ENCODE peak calls at places on chromosomes 13 and 19, in six cellular contexts. One of them, this sample, is unnamed.

GRCh38 chr13:109381546-109382180 is 404.7 kb downstream of the IRS2 start:
- DNase-seq in HepG2: no peak
- DNase-seq in GM12878: no peak
- DNase-seq in GM12891: no peak
- DNase-seq in H1: no peak
- DNase-seq in K562: no peak
- DNase-seq in this sample: no peak

GRCh38 chr19:49456351-49456750 is 3.3 kb downstream of the ALDH16A1 start:
- DNase-seq in HepG2: no peak
- DNase-seq in GM12878: no peak
- DNase-seq in GM12891: no peak
- DNase-seq in H1: no peak
- DNase-seq in K562: no peak
- DNase-seq in this sample: no peak

GRCh38 chr13:39209731-39210633 is 171.7 kb downstream of the NHLRC3 start:
- DNase-seq in HepG2: no peak
- DNase-seq in GM12878: no peak
- DNase-seq in GM12891: no peak
- DNase-seq in H1: no peak
- DNase-seq in K562: no peak
- DNase-seq in this sample: no peak

GRCh38 chr19:57934820-57935665 is at the start of gene ZNF418:
- DNase-seq in HepG2: no peak
- DNase-seq in GM12878: peak
- DNase-seq in GM12891: no peak
- DNase-seq in H1: peak
- DNase-seq in K562: peak
- DNase-seq in this sample: no peak

GRCh38 chr13:51721485-51721884 is 82.5 kb downstream of the DHRS12 start:
- DNase-seq in HepG2: no peak
- DNase-seq in GM12878: peak
- DNase-seq in GM12891: no peak
- DNase-seq in H1: no peak
- DNase-seq in K562: no peak
- DNase-seq in this sample: no peak

GRCh38 chr19:11013771-11014170 is 52.9 kb downstream of the SMARCA4 start:
- DNase-seq in HepG2: no peak
- DNase-seq in GM12878: no peak
- DNase-seq in GM12891: no peak
- DNase-seq in H1: no peak
- DNase-seq in K562: no peak
- DNase-seq in this sample: no peak

GRCh38 chr19:16920816-16921529 is 32.2 kb downstream of the F2RL3 start:
- DNase-seq in HepG2: no peak
- DNase-seq in GM12878: no peak
- DNase-seq in GM12891: no peak
- DNase-seq in H1: no peak
- DNase-seq in K562: peak
- DNase-seq in this sample: no peak

GRCh38 chr13:102555914-102556553 is 40.8 kb upstream of the TPP2 start:
- DNase-seq in HepG2: peak
- DNase-seq in GM12878: no peak
- DNase-seq in GM12891: peak
- DNase-seq in H1: no peak
- DNase-seq in K562: peak
- DNase-seq in this sample: no peak

GRCh38 chr19:44752816-44753618 is 4.5 kb downstream of the BCL3 start:
- DNase-seq in HepG2: peak
- DNase-seq in GM12878: peak
- DNase-seq in GM12891: peak
- DNase-seq in H1: no peak
- DNase-seq in K562: peak
- DNase-seq in this sample: peak
- TF ChIP-seq POLR2AphosphoS5 in HepG2: no peak
- TF ChIP-seq POLR2AphosphoS5 in GM12878: peak
- TF ChIP-seq POLR2AphosphoS5 in GM12891: peak
- TF ChIP-seq POLR2AphosphoS5 in H1: no peak
- TF ChIP-seq POLR2AphosphoS5 in K562: peak
- TF ChIP-seq POLR2AphosphoS5 in this sample: peak

GRCh38 chr19:38413416-38413815 is 10.5 kb downstream of the FAM98C start:
- DNase-seq in HepG2: no peak
- DNase-seq in GM12878: no peak
- DNase-seq in GM12891: no peak
- DNase-seq in H1: no peak
- DNase-seq in K562: no peak
- DNase-seq in this sample: no peak

GRCh38 chr19:38417146-38417543 is 8.9 kb downstream of the RASGRP4 start:
- DNase-seq in HepG2: no peak
- DNase-seq in GM12878: no peak
- DNase-seq in GM12891: no peak
- DNase-seq in H1: no peak
- DNase-seq in K562: no peak
- DNase-seq in this sample: no peak

GRCh38 chr19:38421856-38422255 is 4.2 kb downstream of the RASGRP4 start:
- DNase-seq in HepG2: no peak
- DNase-seq in GM12878: no peak
- DNase-seq in GM12891: no peak
- DNase-seq in H1: no peak
- DNase-seq in K562: no peak
- DNase-seq in this sample: no peak

GRCh38 chr19:38420935-38421334 is 5.1 kb downstream of the RASGRP4 start:
- DNase-seq in HepG2: no peak
- DNase-seq in GM12878: no peak
- DNase-seq in GM12891: no peak
- DNase-seq in H1: no peak
- DNase-seq in K562: no peak
- DNase-seq in this sample: no peak

DNA sequence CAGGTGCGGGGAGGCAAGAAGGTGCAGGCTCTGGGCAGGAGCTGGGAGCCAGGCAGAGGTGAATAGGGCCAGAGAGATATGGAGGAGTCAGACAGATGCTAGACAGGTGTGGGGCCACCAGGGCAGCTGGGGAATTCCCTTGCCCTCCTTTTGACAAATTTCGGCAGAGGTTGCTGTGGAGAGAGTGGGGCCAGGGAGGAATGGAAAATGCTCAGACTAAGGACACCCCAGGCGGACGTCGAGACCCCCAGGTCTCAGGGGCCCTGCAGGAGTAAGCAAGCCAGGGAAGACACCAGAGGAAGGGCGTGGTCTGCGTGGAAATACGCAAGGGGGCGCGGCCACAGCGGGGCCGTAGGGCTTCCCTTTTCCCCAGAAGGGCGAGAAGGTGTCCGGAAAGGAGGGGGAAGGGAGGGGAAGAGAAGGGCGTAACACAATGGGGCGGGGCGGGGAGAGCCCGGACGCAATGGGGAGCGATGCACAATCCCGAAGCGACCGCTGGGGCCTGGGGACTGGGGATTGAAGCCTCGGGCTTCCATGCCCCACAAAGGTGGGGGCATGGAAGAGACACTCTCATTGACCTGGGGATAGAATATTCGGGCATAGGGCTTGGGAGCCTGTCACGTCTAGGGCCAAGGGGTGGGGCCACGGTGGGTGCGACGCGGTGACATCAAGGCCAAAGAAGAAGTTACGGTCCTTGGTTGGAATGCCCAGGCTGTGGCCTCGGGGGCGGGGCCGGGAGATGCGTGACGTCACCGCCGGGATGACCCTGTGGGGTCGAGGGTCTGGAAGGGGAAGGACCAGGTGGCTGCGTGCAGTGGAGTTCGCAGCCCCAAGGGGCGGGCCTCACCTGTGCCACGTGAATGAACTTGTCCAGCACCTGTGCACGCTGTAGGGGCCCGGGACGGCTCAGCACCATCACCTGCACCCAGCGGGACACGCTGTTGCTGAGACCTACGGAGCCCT is 8.2 kb downstream of the RASGRP4 start:
- DNase-seq in HepG2: no peak
- DNase-seq in GM12878: no peak
- DNase-seq in GM12891: peak
- DNase-seq in H1: no peak
- DNase-seq in K562: peak
- DNase-seq in this sample: peak
- TF ChIP-seq TAF1 in HepG2: no peak
- TF ChIP-seq TAF1 in GM12878: no peak
- TF ChIP-seq TAF1 in GM12891: no peak
- TF ChIP-seq TAF1 in H1: no peak
- TF ChIP-seq TAF1 in K562: no peak
- TF ChIP-seq TAF1 in this sample: no peak

GRCh38 chr19:52660981-52661380 is 22.8 kb upstream of the ZNF83 start:
- DNase-seq in HepG2: no peak
- DNase-seq in GM12878: no peak
- DNase-seq in GM12891: no peak
- DNase-seq in H1: no peak
- DNase-seq in K562: no peak
- DNase-seq in this sample: no peak

GRCh38 chr19:52665047-52665446 is 26.9 kb upstream of the ZNF83 start:
- DNase-seq in HepG2: no peak
- DNase-seq in GM12878: no peak
- DNase-seq in GM12891: no peak
- DNase-seq in H1: no peak
- DNase-seq in K562: peak
- DNase-seq in this sample: no peak

GRCh38 chr19:52664461-52664860 is 26.3 kb upstream of the ZNF83 start:
- DNase-seq in HepG2: no peak
- DNase-seq in GM12878: no peak
- DNase-seq in GM12891: no peak
- DNase-seq in H1: no peak
- DNase-seq in K562: peak
- DNase-seq in this sample: no peak

GRCh38 chr19:52665529-52665928 is 27.4 kb upstream of the ZNF83 start:
- DNase-seq in HepG2: no peak
- DNase-seq in GM12878: no peak
- DNase-seq in GM12891: no peak
- DNase-seq in H1: no peak
- DNase-seq in K562: peak
- DNase-seq in this sample: no peak

DNA sequence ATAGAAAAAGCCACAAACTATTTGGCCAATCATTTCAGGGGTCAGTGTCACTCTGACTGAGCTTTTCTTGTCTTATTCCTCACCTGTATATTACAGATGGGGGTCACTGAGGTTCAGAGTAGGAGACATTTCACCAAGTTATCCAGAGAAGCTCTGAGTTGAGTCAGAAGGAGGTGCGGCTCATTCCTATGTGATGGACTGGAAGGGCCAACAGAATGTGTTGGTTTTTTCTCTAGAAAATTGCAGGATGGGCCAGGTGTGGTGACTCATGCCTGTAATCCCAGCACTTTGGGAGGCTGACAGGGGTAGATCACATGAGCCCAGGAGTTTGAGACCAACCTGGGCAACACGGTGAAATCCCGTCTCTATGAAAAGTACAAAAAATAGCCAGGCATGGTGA is 24.5 kb upstream of the ZNF83 start:
- DNase-seq in HepG2: no peak
- DNase-seq in GM12878: no peak
- DNase-seq in GM12891: no peak
- DNase-seq in H1: no peak
- DNase-seq in K562: no peak
- DNase-seq in this sample: no peak
- TF ChIP-seq POLR2A in HepG2: no peak
- TF ChIP-seq POLR2A in GM12878: no peak
- TF ChIP-seq POLR2A in GM12891: no peak
- TF ChIP-seq POLR2A in H1: no peak
- TF ChIP-seq POLR2A in K562: no peak
- TF ChIP-seq POLR2A in this sample: no peak

GRCh38 chr13:94739235-94739634 is 26.9 kb upstream of the SOX21 start:
- DNase-seq in HepG2: no peak
- DNase-seq in GM12878: no peak
- DNase-seq in GM12891: no peak
- DNase-seq in H1: no peak
- DNase-seq in K562: no peak
- DNase-seq in this sample: no peak
- TF ChIP-seq POLR2AphosphoS5 in HepG2: no peak
- TF ChIP-seq POLR2AphosphoS5 in GM12878: no peak
- TF ChIP-seq POLR2AphosphoS5 in GM12891: no peak
- TF ChIP-seq POLR2AphosphoS5 in H1: no peak
- TF ChIP-seq POLR2AphosphoS5 in K562: no peak
- TF ChIP-seq POLR2AphosphoS5 in this sample: no peak

DNA sequence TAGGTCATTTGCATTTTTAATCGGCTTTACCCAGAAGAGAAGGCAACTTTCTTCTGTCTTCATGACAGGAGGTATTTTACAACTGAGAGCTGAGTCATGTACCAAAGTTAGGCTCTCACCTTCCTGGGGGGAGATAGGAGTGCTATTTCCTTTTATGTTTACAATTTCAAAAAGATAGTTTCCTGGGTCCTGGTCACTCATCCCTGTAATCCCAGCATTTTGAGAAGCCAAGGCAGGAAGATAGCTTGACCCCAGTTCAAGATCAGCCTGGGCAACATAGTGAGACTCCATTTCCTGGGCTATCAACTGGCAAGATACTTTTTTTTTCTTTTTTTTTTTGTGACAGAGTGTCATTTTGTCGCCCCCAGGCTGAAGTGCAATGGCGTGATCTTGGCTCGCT is 7.6 kb downstream of the LYPD3 start:
- DNase-seq in HepG2: no peak
- DNase-seq in GM12878: no peak
- DNase-seq in GM12891: no peak
- DNase-seq in H1: no peak
- DNase-seq in K562: peak
- DNase-seq in this sample: no peak
- TF ChIP-seq TAF1 in HepG2: no peak
- TF ChIP-seq TAF1 in GM12878: no peak
- TF ChIP-seq TAF1 in GM12891: no peak
- TF ChIP-seq TAF1 in H1: no peak
- TF ChIP-seq TAF1 in K562: no peak
- TF ChIP-seq TAF1 in this sample: no peak

GRCh38 chr13:60396783-60397692 is at the start of gene TDRD3:
- DNase-seq in HepG2: peak
- DNase-seq in GM12878: peak
- DNase-seq in GM12891: peak
- DNase-seq in H1: peak
- DNase-seq in K562: peak
- DNase-seq in this sample: peak
- TF ChIP-seq POLR2A in HepG2: peak
- TF ChIP-seq POLR2A in GM12878: peak
- TF ChIP-seq POLR2A in GM12891: peak
- TF ChIP-seq POLR2A in H1: peak
- TF ChIP-seq POLR2A in K562: peak
- TF ChIP-seq POLR2A in this sample: peak

GRCh38 chr13:84946144-84946543 is 853.1 kb downstream of the SLITRK6 start:
- DNase-seq in HepG2: no peak
- DNase-seq in GM12878: no peak
- DNase-seq in GM12891: no peak
- DNase-seq in H1: no peak
- DNase-seq in K562: no peak
- DNase-seq in this sample: no peak

GRCh38 chr13:84940167-84940566 is 859.1 kb downstream of the SLITRK6 start:
- DNase-seq in HepG2: no peak
- DNase-seq in GM12878: no peak
- DNase-seq in GM12891: no peak
- DNase-seq in H1: no peak
- DNase-seq in K562: no peak
- DNase-seq in this sample: no peak

DNA sequence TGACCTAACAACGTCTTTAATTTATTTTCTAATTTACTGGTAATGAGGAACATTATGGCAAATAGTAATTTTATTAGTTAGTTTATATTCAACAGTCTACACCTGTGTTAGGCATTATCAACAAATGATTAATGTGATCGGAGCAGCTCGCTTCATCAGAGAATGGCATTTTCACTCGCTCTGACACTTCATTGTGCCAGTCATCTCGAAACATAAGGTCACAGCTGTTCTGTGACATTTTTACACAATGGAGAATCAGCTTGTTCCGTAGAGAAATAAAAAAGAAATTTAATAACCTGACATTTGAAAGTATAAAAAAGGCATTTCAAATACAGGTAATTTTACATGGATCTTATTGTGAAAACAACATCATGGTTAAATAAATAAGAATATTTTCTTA is 858.4 kb downstream of the SLITRK6 start:
- DNase-seq in HepG2: no peak
- DNase-seq in GM12878: no peak
- DNase-seq in GM12891: no peak
- DNase-seq in H1: no peak
- DNase-seq in K562: no peak
- DNase-seq in this sample: no peak
- TF ChIP-seq POLR2AphosphoS5 in HepG2: no peak
- TF ChIP-seq POLR2AphosphoS5 in GM12878: no peak
- TF ChIP-seq POLR2AphosphoS5 in GM12891: no peak
- TF ChIP-seq POLR2AphosphoS5 in H1: no peak
- TF ChIP-seq POLR2AphosphoS5 in K562: no peak
- TF ChIP-seq POLR2AphosphoS5 in this sample: no peak

This sample was measured in GM12892.